ENCODE peak calls at places on chromosomes 6 and 20, in six cellular contexts. M is body of pancreas, F is transverse colon, D is A673, S is sigmoid colon, Z is cardiac muscle cell. O is an unnamed sample. For H3K4me1 and H3K36me3, the result is how much of the 10 kb centered on the place peaks cover.

GRCh38 chr20:46438156-46438750 is 31.8 kb upstream of the ELMO2 start:
- DNase-seq in M (no peak), F (no peak), D (peak), S (no peak), Z (peak), O (no peak)

GRCh38 chr6:170459451-170459850 is 93.7 kb downstream of the PSMB1 start:
- DNase-seq in M (no peak), F (peak), D (no peak), S (no peak), Z (no peak), O (peak)

GRCh38 chr6:73665686-73666319 is 12.0 kb upstream of the SLC17A5 start:
- DNase-seq in M (no peak), F (no peak), D (peak), S (no peak), Z (no peak), O (no peak)

GRCh38 chr20:48791666-48792071 is 36.1 kb downstream of the PREX1 start:
- DNase-seq in M (peak), F (no peak), D (no peak), S (no peak), Z (no peak), O (no peak)

GRCh38 chr6:113632220-113632864 is 224.8 kb upstream of the MARCKS start:
- DNase-seq in M (peak), F (peak), D (peak), S (no peak), Z (no peak), O (no peak)

GRCh38 chr20:37804584-37805566 is 98.1 kb upstream of the VSTM2L start:
- DNase-seq in M (no peak), F (peak), D (no peak), S (no peak), Z (no peak), O (no peak)

GRCh38 chr6:37607949-37608348 is 89.7 kb downstream of the MDGA1 start:
- DNase-seq in M (no peak), F (no peak), D (peak), S (no peak), Z (peak), O (no peak)

GRCh38 chr6:111922454-111923297 is 49.4 kb upstream of the FYN start:
- DNase-seq in M (no peak), F (no peak), D (peak), S (no peak), Z (no peak), O (no peak)

GRCh38 chr20:56158489-56158888 is 90.0 kb upstream of the MC3R start:
- DNase-seq in M (no peak), F (no peak), D (no peak), S (no peak), Z (no peak), O (no peak)

GRCh38 chr6:22306741-22307466 is 10.1 kb upstream of the PRL start:
- DNase-seq in M (no peak), F (no peak), D (no peak), S (no peak), Z (no peak), O (no peak)

GRCh38 chr6:34350100-34350936 is 42.2 kb downstream of the NUDT3 start:
- DNase-seq in M (no peak), F (no peak), D (no peak), S (no peak), Z (no peak), O (no peak)

GRCh38 chr6:163335056-163335455 is 79.5 kb upstream of the QKI start:
- DNase-seq in M (no peak), F (no peak), D (no peak), S (no peak), Z (no peak), O (no peak)

GRCh38 chr6:16322666-16323312 is 84.4 kb downstream of the GMPR start:
- DNase-seq in M (peak), F (peak), D (peak), S (peak), Z (peak), O (no peak)

GRCh38 chr6:14060971-14061370 is 56.6 kb upstream of the CD83 start:
- DNase-seq in M (no peak), F (no peak), D (no peak), S (no peak), Z (no peak), O (no peak)

GRCh38 chr6:71254323-71254722 is 34.3 kb upstream of the OGFRL1 start:
- DNase-seq in M (no peak), F (no peak), D (no peak), S (no peak), Z (peak), O (no peak)

GRCh38 chr20:61965606-61966491 is 99.8 kb downstream of the TAF4 start:
- DNase-seq in M (no peak), F (no peak), D (no peak), S (peak), Z (no peak), O (no peak)

GRCh38 chr20:38343107-38343797 is 3.0 kb upstream of the LBP start:
- DNase-seq in M (no peak), F (peak), D (peak), S (peak), Z (no peak), O (no peak)

GRCh38 chr6:5744497-5744896 is 262.2 kb downstream of the NRN1 start:
- DNase-seq in M (no peak), F (peak), D (no peak), S (no peak), Z (no peak), O (no peak)

GRCh38 chr6:170127151-170127550 is 163.7 kb downstream of the DLL1 start:
- DNase-seq in M (no peak), F (no peak), D (no peak), S (peak), Z (no peak), O (no peak)

GRCh38 chr6:73888050-73888449 is 192.0 kb downstream of the CD109 start:
- DNase-seq in M (no peak), F (no peak), D (no peak), S (no peak), Z (no peak), O (no peak)

GRCh38 chr20:49717693-49718092 is 4.0 kb upstream of the B4GALT5 start:
- DNase-seq in M (no peak), F (no peak), D (no peak), S (no peak), Z (no peak), O (no peak)

GRCh38 chr20:45964024-45964423 is 8.0 kb downstream of the ZNF335 start:
- DNase-seq in M (no peak), F (no peak), D (no peak), S (peak), Z (no peak), O (peak)

GRCh38 chr6:148750826-148751225 is 4.0 kb downstream of the UST start:
- DNase-seq in M (peak), F (no peak), D (no peak), S (no peak), Z (no peak), O (peak)

GRCh38 chr6:1416820-1417219 is 27.4 kb downstream of the FOXF2 start:
- DNase-seq in M (no peak), F (no peak), D (no peak), S (no peak), Z (no peak), O (no peak)

GRCh38 chr6:105991561-105992314 is 94.4 kb upstream of the PRDM1 start:
- DNase-seq in M (peak), F (peak), D (no peak), S (peak), Z (peak), O (peak)

GRCh38 chr6:109315331-109316129 is 66.7 kb downstream of the CD164 start:
- DNase-seq in M (no peak), F (no peak), D (no peak), S (no peak), Z (no peak), O (no peak)

GRCh38 chr6:139943391-139943790 is 568.9 kb upstream of the CITED2 start:
- DNase-seq in M (no peak), F (no peak), D (peak), S (no peak), Z (no peak), O (no peak)

GRCh38 chr6:54291738-54292137 is 16.5 kb upstream of the TINAG start:
- DNase-seq in M (no peak), F (no peak), D (peak), S (no peak), Z (no peak), O (no peak)

GRCh38 chr6:107539409-107539808 is 49.5 kb downstream of the SOBP start:
- DNase-seq in M (no peak), F (no peak), D (no peak), S (no peak), Z (no peak), O (no peak)

GRCh38 chr20:8018928-8019177 is 708 bp downstream of the TMX4 start:
- DNase-seq in M (no peak), F (no peak), D (peak), S (no peak), Z (peak), O (no peak)

GRCh38 chr20:63520939-63521601 is 505 bp downstream of the PPDPF start:
- DNase-seq in M (peak), F (peak), D (peak), S (peak), Z (peak), O (peak)

GRCh38 chr20:31497838-31498540 is 16.3 kb upstream of the HM13 start:
- DNase-seq in M (no peak), F (no peak), D (no peak), S (no peak), Z (no peak), O (no peak)

GRCh38 chr6:169158182-169158573 is 95.5 kb downstream of the THBS2 start:
- DNase-seq in M (no peak), F (no peak), D (no peak), S (peak), Z (no peak), O (no peak)

GRCh38 chr20:6152777-6153176 is 29.9 kb upstream of the FERMT1 start:
- DNase-seq in M (no peak), F (no peak), D (no peak), S (no peak), Z (no peak), O (no peak)

GRCh38 chr20:52722926-52723325 is 249.2 kb upstream of the TSHZ2 start:
- DNase-seq in M (no peak), F (no peak), D (peak), S (no peak), Z (no peak), O (no peak)

GRCh38 chr20:50395258-50395729 is 114.9 kb upstream of the PTPN1 start:
- DNase-seq in M (peak), F (peak), D (no peak), S (peak), Z (no peak), O (peak)

GRCh38 chr6:5308066-5308465 is 46.8 kb downstream of the FARS2 start:
- DNase-seq in M (no peak), F (no peak), D (no peak), S (no peak), Z (no peak), O (no peak)

GRCh38 chr20:47319517-47320252 is 36.8 kb downstream of the ZMYND8 start:
- DNase-seq in M (peak), F (peak), D (peak), S (peak), Z (peak), O (peak)

GRCh38 chr6:116218172-116218633 is 35.7 kb downstream of the TSPYL4 start:
- DNase-seq in M (no peak), F (no peak), D (peak), S (no peak), Z (no peak), O (no peak)

DNA sequence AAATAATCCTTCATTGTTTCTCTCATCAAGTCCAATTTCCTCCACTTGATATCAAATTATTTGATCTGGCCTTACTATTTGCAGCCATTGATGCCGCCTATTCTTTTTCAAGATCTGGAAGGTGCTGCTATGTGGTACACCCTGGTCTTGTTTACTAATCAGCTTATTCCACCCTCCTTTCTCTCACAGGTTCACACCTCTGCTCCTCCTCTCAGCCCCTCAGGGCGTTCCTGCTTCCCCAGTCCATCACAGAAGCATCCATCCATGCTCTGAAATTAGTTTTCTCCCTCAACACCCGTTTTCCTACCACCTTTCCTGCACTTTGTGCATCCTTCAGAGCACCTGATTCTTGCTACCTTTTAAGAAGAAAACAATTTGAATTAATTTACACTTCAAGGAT is 183.6 kb downstream of the EPHA7 start:
- DNase-seq in M (no peak), F (no peak), D (no peak), S (no peak), Z (no peak), O (no peak)
- TF ChIP-seq CTCF in M (no peak), F (no peak), D (no peak), S (no peak), Z (no peak), O (no peak)

GRCh38 chr20:36079486-36079885 is 75.1 kb upstream of the EPB41L1 start:
- DNase-seq in M (no peak), F (no peak), D (no peak), S (no peak), Z (no peak), O (no peak)
- H3K4me1 ChIP-seq in M (under half), F (under half), D (under half), S (under half), Z (under half), O (under half)

GRCh38 chr6:82182756-82183155 is 64.8 kb downstream of the IBTK start:
- DNase-seq in M (no peak), F (no peak), D (no peak), S (no peak), Z (no peak), O (no peak)

GRCh38 chr6:82178759-82179112 is 68.8 kb downstream of the IBTK start:
- DNase-seq in M (no peak), F (no peak), D (peak), S (no peak), Z (no peak), O (no peak)

GRCh38 chr6:82178084-82178758 is 69.3 kb downstream of the IBTK start:
- DNase-seq in M (no peak), F (no peak), D (peak), S (no peak), Z (no peak), O (no peak)

GRCh38 chr6:82176616-82177015 is 70.9 kb downstream of the IBTK start:
- DNase-seq in M (no peak), F (no peak), D (peak), S (no peak), Z (no peak), O (no peak)

GRCh38 chr6:82179415-82179814 is 68.1 kb downstream of the IBTK start:
- DNase-seq in M (no peak), F (no peak), D (no peak), S (no peak), Z (no peak), O (no peak)
- H3K36me3 ChIP-seq in M (under half), F (under half), D (under half), S (half or more), Z (under half), O (half or more)

DNA sequence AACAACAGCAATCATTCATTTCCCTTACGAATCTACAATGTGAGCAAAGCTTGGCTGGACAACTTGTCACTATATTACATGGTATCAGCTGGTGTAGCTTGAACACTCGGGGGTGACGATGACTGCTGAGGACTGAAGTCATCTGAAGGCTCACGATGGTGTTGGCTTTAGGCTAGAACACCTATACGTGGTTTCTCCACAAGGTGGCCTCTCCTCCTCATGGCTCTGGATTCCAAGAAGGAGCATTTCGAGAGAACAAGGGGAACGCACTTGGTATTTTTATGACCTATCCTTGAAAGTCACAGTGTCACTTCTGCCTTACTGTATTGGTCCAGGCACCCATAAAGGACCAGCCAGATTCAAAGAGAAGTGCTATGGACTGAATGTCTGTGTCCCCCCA is 37.5 kb upstream of the ADGRF1 start:
- DNase-seq in M (no peak), F (no peak), D (peak), S (no peak), Z (no peak), O (no peak)
- TF ChIP-seq CTCF in M (no peak), F (no peak), D (peak), S (no peak), Z (peak), O (no peak)

DNA sequence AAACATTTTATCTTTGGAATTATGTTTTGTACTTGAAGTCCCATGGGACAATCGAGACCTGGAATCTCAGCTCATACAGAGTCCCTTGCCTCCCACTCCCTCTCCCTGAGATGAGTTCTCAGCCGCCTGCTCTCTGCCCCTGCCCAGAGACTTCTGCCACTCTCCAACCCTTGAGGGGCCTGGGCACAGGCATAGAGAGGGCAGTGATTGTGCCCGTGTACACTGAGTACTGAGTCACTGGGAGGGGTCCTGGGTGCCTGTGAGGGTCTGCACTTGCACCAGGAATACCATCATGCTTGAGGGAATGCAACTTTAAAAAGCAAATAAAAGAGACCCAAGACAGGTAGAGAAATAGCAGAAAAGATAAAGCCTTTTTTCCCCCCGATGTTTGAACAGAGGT is 453.8 kb upstream of the HS3ST5 start:
- DNase-seq in M (no peak), F (no peak), D (no peak), S (no peak), Z (no peak), O (peak)
- H3K4me1 ChIP-seq in M (under half), F (under half), D (under half), S (under half), Z (under half), O (under half)

GRCh38 chr6:81531869-81532561 is 220.5 kb downstream of the TENT5A start:
- DNase-seq in M (no peak), F (no peak), D (no peak), S (no peak), Z (no peak), O (no peak)
- H3K36me3 ChIP-seq in M (under half), F (under half), D (under half), S (under half), Z (under half), O (under half)

DNA sequence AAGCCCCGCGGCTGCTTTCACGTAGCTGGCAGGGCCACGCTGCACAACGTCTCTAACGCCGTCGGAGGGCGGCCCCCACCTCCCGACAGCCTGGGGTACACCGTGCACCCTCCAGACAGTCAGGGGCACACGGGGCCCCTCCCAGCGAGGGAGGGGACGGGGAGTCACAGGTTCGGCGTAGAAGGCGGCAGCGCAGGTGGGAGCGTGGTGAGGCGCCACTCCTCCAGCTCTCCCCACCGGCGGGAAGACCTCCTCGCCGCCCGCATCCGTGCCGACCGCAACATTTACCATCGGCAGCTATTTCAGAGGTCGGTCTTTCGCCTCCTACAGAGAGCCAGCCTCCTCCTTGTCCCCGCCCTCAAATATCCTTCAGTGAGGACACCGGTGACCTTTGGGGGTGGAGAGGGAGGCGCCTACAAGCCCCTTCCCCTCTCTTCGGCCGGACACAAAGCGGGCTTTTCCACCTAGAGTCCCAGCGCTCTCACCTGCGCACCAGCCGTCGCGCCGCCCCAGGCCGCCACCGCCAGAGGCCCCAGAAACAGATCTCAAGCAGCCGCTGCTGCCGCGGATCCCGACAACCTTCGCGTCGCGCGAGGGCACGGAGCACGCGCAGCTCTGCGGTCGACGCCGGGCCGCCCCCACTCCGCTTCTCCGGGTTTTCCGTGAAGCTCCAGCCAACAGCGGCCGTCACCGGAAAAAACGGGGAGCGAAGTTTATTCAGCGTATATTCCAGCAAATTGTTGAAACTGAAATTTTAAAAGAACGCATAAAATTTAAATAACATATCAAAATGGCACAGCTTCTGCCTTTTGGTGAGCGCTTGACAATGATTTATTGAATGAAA is at the start of gene MKKS:
- DNase-seq in M (peak), F (peak), D (peak), S (peak), Z (peak), O (peak)
- TF ChIP-seq CTCF in M (no peak), F (no peak), D (peak), S (no peak), Z (no peak), O (no peak)

GRCh38 chr20:24786096-24786495 is 163.0 kb upstream of the CST7 start:
- DNase-seq in M (no peak), F (no peak), D (no peak), S (no peak), Z (no peak), O (peak)
- H3K4me1 ChIP-seq in M (under half), F (under half), D (under half), S (under half), Z (under half), O (under half)

O was measured in lower lobe of right lung.